ENCODE peak calls at places on chromosome 2, in four cellular contexts. S is dermis blood vessel endothelial cell; A is NCI-H524 treated with DMSO at 0.1 percent for 48 hours; U is activated naive CD8-positive, alpha-beta T cell treated with anti-CD3 and anti-CD28 coated beads, Interleukin-2, amount 10 ng/mL, durations not matched to agents 7 days and 5 days. H is an unnamed sample.

GRCh38 chr2:9618410-9618809 is 12.4 kb downstream of the YWHAQ start:
- DNase-seq in A (no peak), S (no peak), U (no peak), H (no peak)

GRCh38 chr2:129849559-129850160 is 129.8 kb upstream of the RAB6C start:
- DNase-seq in A (no peak), S (peak), U (no peak), H (no peak)

GRCh38 chr2:27027211-27027651 is 5.5 kb upstream of the TMEM214 start:
- DNase-seq in U (peak), A (no peak), S (no peak), H (no peak)

GRCh38 chr2:127330753-127331152 is 36.8 kb upstream of the ERCC3 start:
- DNase-seq in A (no peak), U (no peak), S (no peak), H (no peak)

GRCh38 chr2:58427572-58428285 is 186.6 kb upstream of the FANCL start:
- DNase-seq in U (no peak), A (no peak), S (peak), H (no peak)

GRCh38 chr2:241009191-241009590 is 10.8 kb downstream of the SNED1 start:
- DNase-seq in U (no peak), A (no peak), S (no peak), H (no peak)

GRCh38 chr2:3951131-3951954 is 248.0 kb downstream of the DCDC2C start:
- DNase-seq in U (no peak), S (no peak), A (no peak), H (no peak)

GRCh38 chr2:24421668-24422067 is 61.3 kb upstream of the ITSN2 start:
- DNase-seq in S (peak), U (peak), A (peak), H (no peak)

GRCh38 chr2:72916743-72917137 is 579 bp upstream of the EMX1 start:
- DNase-seq in A (no peak), S (no peak), U (peak), H (no peak)

GRCh38 chr2:74246496-74247195 is 48.2 kb downstream of the MTHFD2 start:
- DNase-seq in A (no peak), S (no peak), U (no peak), H (no peak)

GRCh38 chr2:3446381-3446780 is 66.9 kb downstream of the TRAPPC12 start:
- DNase-seq in A (no peak), S (no peak), U (no peak), H (no peak)

GRCh38 chr2:129775941-129776653 is 203.4 kb upstream of the RAB6C start:
- DNase-seq in S (no peak), A (no peak), U (no peak), H (no peak)

GRCh38 chr2:147910990-147911473 is 66.2 kb downstream of the ACVR2A start:
- DNase-seq in U (no peak), A (peak), S (peak), H (peak)

GRCh38 chr2:58710795-58711279 is 469.7 kb upstream of the FANCL start:
- DNase-seq in S (no peak), U (no peak), A (no peak), H (no peak)

GRCh38 chr2:230472619-230473018 is 56.6 kb downstream of the SP100 start:
- DNase-seq in S (peak), U (no peak), A (no peak), H (no peak)

GRCh38 chr2:68807821-68808266 is 63.4 kb downstream of the BMP10 start:
- DNase-seq in A (no peak), S (peak), U (no peak), H (no peak)

GRCh38 chr2:157194097-157194688 is 63.3 kb upstream of the GALNT5 start:
- DNase-seq in A (no peak), U (no peak), S (peak), H (no peak)

GRCh38 chr2:239919779-239920545 is 105.2 kb downstream of the NDUFA10 start:
- DNase-seq in S (no peak), A (no peak), U (no peak), H (no peak)

GRCh38 chr2:32772623-32773221 is 144.9 kb downstream of the TTC27 start:
- DNase-seq in A (no peak), U (no peak), S (peak), H (no peak)

GRCh38 chr2:35365859-35366258 is 989.7 kb upstream of the CRIM1 start:
- DNase-seq in S (peak), A (no peak), U (no peak), H (no peak)

GRCh38 chr2:239600194-239600593 is 199.4 kb upstream of the HDAC4 start:
- DNase-seq in A (no peak), U (no peak), S (no peak), H (peak)

GRCh38 chr2:69767034-69767433 is 25.1 kb downstream of the ANXA4 start:
- DNase-seq in S (no peak), U (no peak), A (no peak), H (no peak)

GRCh38 chr2:233638836-233639235 is 2.6 kb downstream of the UGT1A10 start:
- DNase-seq in U (no peak), A (no peak), S (no peak), H (no peak)

GRCh38 chr2:46876741-46877384 is 38.7 kb downstream of the MCFD2 start:
- DNase-seq in U (no peak), A (peak), S (peak), H (no peak)

GRCh38 chr2:97950329-97951154 is 45.2 kb downstream of the TMEM131 start:
- DNase-seq in S (no peak), U (no peak), A (no peak), H (no peak)

GRCh38 chr2:174124171-174124570 is 124.2 kb downstream of the OLA1 start:
- DNase-seq in U (no peak), A (no peak), S (no peak), H (peak)

GRCh38 chr2:40401896-40402295 is 50.0 kb downstream of the SLC8A1 start:
- DNase-seq in A (no peak), U (no peak), S (peak), H (no peak)

GRCh38 chr2:101781326-101781725 is 83.8 kb downstream of the MAP4K4 start:
- DNase-seq in A (no peak), U (no peak), S (no peak), H (no peak)

GRCh38 chr2:237603718-237604362 is 13.3 kb upstream of the RAB17 start:
- DNase-seq in A (no peak), U (no peak), S (peak), H (peak)

GRCh38 chr2:144693179-144693578 is 173.3 kb upstream of the ZEB2 start:
- DNase-seq in U (no peak), A (no peak), S (no peak), H (no peak)

GRCh38 chr2:160331258-160332025 is 131.4 kb upstream of the ITGB6 start:
- DNase-seq in U (no peak), S (no peak), A (no peak), H (no peak)

GRCh38 chr2:2777876-2778275 is 446.8 kb upstream of the MYT1L start:
- DNase-seq in A (no peak), U (no peak), S (no peak), H (no peak)

GRCh38 chr2:177753682-177754475 is 318.7 kb downstream of the PDE11A start:
- DNase-seq in A (peak), S (peak), U (no peak), H (no peak)

GRCh38 chr2:118823666-118824065 is 23.8 kb downstream of the EN1 start:
- DNase-seq in S (no peak), A (no peak), U (no peak), H (no peak)

H was measured in NCI-H1436 treated with DMSO at 0.1 percent for 48 hours.